ENCODE peak calls at places on chromosome 2, in four cellular contexts. M is astrocyte, R is dorsolateral prefrontal cortex, J is left ventricle myocardium inferior. H is an unnamed sample.

GRCh38 chr2:148027822-148028221 is 6.9 kb downstream of the MBD5 start:
- DNase-seq in M (peak; percentile 8), J (no peak), R (no peak), H (no peak)

GRCh38 chr2:216765810-216766259 is 70.5 kb upstream of the IGFBP5 start:
- DNase-seq in J (peak; percentile 33), M (no peak), R (no peak), H (no peak)

GRCh38 chr2:217906787-217907186 is 96.0 kb downstream of the TNS1 start:
- DNase-seq in J (no peak), M (no peak), R (no peak), H (no peak)

GRCh38 chr2:68172990-68173715 is 15.5 kb downstream of the PNO1 start:
- DNase-seq in M (no peak), R (no peak), J (no peak), H (no peak)

GRCh38 chr2:161122772-161123530 is 37.3 kb upstream of the TANK start:
- DNase-seq in M (peak; percentile 93), R (peak; percentile 39), J (no peak), H (peak; percentile 89)

GRCh38 chr2:46122318-46122970 is 174.8 kb upstream of the EPAS1 start:
- DNase-seq in J (no peak), R (no peak), M (no peak), H (no peak)

GRCh38 chr2:184877909-184878308 is 279.6 kb downstream of the ZNF804A start:
- DNase-seq in R (no peak), M (peak; percentile 20), J (no peak), H (no peak)

GRCh38 chr2:98468621-98469236 is 24.1 kb downstream of the INPP4A start:
- DNase-seq in M (peak; percentile 47), J (no peak), R (peak; percentile 61), H (no peak)

GRCh38 chr2:118371500-118371899 is 283.2 kb downstream of the INSIG2 start:
- DNase-seq in R (no peak), M (peak; percentile 29), J (no peak), H (no peak)

GRCh38 chr2:222283634-222284033 is 15.2 kb downstream of the PAX3 start:
- DNase-seq in M (no peak), R (no peak), J (no peak), H (no peak)

GRCh38 chr2:3574155-3574554 is 905 bp upstream of the RPS7 start:
- DNase-seq in M (no peak), J (no peak), R (no peak), H (no peak)
- H3K4me3 ChIP-seq in M (peak overlapping the region; percentile 76), J (peak overlapping the region; percentile 92), R (peak overlapping the region; percentile 80), H (no peak overlapping the region)

DNA sequence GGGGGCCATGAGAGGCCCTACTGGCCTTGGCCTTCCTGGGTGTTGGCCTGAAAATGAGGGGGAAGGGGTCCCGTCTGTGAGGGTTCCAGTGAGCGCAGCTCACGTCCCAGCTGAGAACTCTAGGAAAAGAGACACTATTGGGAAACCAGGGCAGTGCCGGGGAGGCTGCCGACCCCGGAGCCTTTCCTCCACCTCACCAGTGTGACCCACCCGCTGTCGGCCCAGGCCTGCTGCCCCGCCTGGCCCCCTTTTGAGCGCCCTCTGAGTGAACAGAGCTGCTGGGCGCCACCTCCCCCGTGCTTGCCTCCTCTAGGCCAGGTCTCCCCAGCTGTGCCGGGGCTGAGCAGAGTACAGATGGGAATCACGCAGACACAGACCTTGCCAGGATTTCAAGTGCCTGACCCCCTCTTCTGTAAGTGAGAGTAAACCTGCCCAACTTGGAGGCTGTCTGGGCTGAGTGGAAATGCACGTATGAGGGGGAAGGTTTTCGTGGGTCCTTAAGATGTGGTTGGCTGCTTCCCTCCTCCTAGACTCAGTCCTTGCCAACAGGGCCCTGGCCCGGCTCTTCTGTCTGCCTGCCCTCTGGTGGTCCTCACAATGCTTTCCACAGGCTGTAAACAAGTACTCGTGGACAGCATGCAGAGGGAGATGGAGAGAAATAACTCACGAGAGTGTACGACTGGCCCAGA is 17.3 kb upstream of the ARHGEF4 start:
- DNase-seq in M (no peak), R (peak; percentile 28), J (no peak), H (no peak)
- TF ChIP-seq CTCF in M (no peak), R (no peak), J (no peak), H (no peak)

DNA sequence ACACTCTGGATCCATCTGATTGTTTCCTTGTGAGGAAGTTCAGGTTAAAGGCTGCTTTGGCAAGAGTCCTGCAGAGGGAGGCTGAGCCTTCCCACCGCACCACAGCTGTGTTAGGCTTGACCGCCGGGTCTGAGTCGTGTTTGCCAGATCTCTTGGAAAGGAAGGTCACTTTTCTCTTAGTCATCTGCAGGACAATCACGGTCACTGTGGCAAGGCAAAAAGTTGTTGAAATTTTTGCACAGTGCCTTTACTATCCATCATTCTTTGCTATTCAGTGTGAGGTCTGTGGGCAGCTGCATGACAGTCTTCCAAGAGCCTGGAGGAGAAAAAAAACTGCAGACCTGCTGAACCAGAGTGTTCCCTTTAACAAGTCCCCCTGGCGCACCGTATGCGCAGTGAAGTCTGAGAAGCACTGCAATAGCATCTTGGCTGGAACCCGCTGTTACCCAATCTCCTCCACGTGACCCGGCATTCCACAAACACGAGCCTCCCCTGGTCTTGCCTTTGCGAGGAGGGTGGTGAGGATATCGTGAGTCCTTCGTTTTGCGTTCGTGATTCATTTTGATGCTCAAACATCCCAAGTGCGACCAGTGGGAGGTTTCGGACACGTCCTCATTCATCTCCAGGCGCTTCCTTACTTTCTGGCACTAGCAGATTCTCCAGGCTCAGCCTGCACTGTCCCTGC is 23.0 kb downstream of the BIN1 start:
- DNase-seq in J (peak; percentile 74), R (peak; percentile 91), M (peak; percentile 98), H (peak; percentile 92)
- H3K4me3 ChIP-seq in J (no peak overlapping the region), R (no peak overlapping the region), M (peak overlapping the region; percentile 21), H (no peak overlapping the region)

GRCh38 chr2:27407798-27408491 is 1.4 kb downstream of the PPM1G start:
- DNase-seq in M (peak; percentile 36), R (no peak), J (no peak), H (no peak)
- TF ChIP-seq CTCF in M (peak; percentile 45), R (peak; percentile 34), J (peak; percentile 60), H (peak; percentile 60)

DNA sequence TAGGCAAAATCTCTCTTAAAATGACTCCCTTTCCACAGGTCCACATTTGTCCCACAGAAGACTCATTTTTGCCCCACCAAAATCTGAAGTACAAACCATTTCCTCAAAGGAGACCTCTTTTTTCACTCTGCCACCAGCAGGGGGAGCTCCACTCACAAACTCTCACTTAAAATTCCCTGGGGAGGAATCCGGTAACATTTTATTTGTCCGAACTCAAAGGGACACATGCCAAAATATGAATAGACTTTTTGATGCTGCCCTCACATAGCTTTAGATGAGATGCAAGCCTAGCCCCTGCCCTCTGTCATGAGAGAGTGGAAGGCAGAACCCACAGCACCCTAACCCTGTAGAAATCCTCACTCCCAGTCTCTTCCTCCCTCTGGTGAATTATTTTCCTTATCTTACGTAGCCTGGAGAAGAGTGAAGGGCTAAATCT is 57.1 kb downstream of the RMDN2 start:
- DNase-seq in M (peak; percentile 16), J (peak; percentile 64), R (peak; percentile 37), H (peak; percentile 8)
- H3K4me3 ChIP-seq in M (peak overlapping the region; percentile 32), J (peak overlapping the region; percentile 52), R (no peak overlapping the region), H (no peak overlapping the region)

GRCh38 chr2:74461187-74462053 is 3.2 kb downstream of the WBP1 start:
- DNase-seq in M (no peak), J (no peak), R (no peak), H (no peak)
- TF ChIP-seq CTCF in M (no peak), J (no peak), R (no peak), H (peak; percentile 23)

DNA sequence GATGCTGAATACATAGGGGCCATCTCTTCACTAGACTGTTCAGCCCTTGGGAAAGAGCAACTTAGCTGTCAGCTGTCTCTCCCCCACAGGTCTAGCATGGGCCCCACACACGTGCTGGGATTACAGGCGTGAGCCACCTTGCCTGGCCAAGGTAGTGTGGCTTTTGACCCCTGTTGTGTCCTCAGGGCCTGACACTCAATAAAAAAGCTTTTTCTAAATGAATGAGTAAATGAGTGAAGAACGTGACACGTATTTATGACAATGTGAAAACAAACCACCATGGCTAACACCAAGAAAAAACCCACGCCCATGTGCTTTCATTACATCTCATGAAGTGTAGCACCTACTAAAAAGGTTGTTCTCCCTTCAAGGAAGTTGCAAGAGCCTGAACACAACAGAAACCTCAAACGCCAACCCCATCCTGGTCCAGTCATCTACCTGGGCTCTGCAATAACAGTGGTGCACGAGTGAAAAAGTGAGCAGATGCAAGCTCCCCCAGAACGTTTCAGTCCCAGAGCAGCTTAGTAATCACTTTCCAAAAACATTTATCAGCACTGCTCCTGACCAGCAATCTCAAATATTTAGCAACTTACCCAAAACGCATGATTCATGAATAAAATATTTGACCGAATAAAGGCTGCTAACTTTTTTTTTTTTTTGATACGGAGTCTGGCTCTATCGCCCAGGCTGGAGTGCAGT is 3.4 kb downstream of the WDFY1 start:
- DNase-seq in M (peak; percentile 94), R (no peak), J (no peak), H (peak; percentile 49)
- H3K4me3 ChIP-seq in M (peak overlapping the region; percentile 44), R (no peak overlapping the region), J (no peak overlapping the region), H (peak overlapping the region; percentile 17)

DNA sequence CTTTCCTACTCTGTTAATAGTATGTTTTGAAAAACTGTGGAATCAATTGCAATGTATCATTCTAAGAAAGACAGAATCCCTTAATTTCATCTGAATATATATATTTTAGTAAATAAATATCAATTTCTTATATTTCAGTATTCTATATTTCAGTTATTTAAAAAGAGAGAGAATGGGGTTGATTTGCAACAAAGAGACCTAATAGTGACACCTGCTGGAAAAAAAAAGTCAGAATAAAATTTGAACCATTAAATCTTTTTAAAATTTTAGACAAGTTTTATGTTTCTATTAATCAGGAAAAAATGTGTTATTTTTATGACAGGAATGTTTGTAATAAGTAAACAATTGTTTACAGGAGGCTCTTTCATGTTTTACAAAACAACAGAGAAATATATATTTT is 20.7 kb upstream of the CCNT2 start:
- DNase-seq in R (no peak), J (no peak), M (no peak), H (no peak)
- TF ChIP-seq CTCF in R (peak; percentile 59), J (peak; percentile 60), M (peak; percentile 22), H (peak; percentile 8)

GRCh38 chr2:69383178-69383812 is 3.7 kb downstream of the GFPT1 start:
- DNase-seq in J (no peak), R (no peak), M (no peak), H (no peak)
- H3K4me3 ChIP-seq in J (no peak overlapping the region), R (no peak overlapping the region), M (no peak overlapping the region), H (no peak overlapping the region)